ENCODE peak calls at places on chromosomes 16 and 17, in ten cellular contexts. E is left ventricle myocardium inferior; Y is astrocyte; P is pancreas; O is brain microvascular endothelial cell; X is GM12878; F is Karpas-422; W is CD4-positive, alpha-beta T cell; Z is heart left ventricle; D is mesendoderm. J is an unnamed sample.

GRCh38 chr17:77217136-77217535 is 76.4 kb downstream of the SEC14L1 start:
- DNase-seq in E (no peak), Y (no peak), P (no peak), O (no peak), X (no peak), F (no peak), W (no peak), Z (no peak), D (no peak), J (no peak)

GRCh38 chr16:4936181-4936990 is 562 bp downstream of the PPL start:
- DNase-seq in E (no peak), Y (no peak), P (peak; percentile 87), O (no peak), X (no peak), F (no peak), W (no peak), Z (no peak), D (peak; percentile 57), J (no peak)

GRCh38 chr16:59067207-59067606 is 333.1 kb upstream of the GOT2 start:
- DNase-seq in E (no peak), Y (no peak), P (no peak), O (no peak), X (no peak), F (no peak), W (no peak), Z (no peak), D (peak; percentile 54), J (peak; percentile 9)

GRCh38 chr16:20904507-20905079 is 4.0 kb downstream of the LYRM1 start:
- DNase-seq in E (no peak), Y (peak; percentile 98), P (no peak), O (peak; percentile 71), X (peak; percentile 49), F (peak; percentile 92), W (peak; percentile 16), Z (no peak), D (no peak), J (no peak)

GRCh38 chr16:7513429-7513828 is 180.8 kb downstream of the RBFOX1 start:
- DNase-seq in E (no peak), Y (no peak), P (no peak), O (no peak), X (no peak), F (peak; percentile 60), W (no peak), Z (no peak), D (peak; percentile 68), J (no peak)

GRCh38 chr17:59423137-59423703 is 91.8 kb downstream of the YPEL2 start:
- DNase-seq in E (peak; percentile 24), Y (peak; percentile 56), P (no peak), O (peak; percentile 78), X (no peak), F (no peak), W (no peak), Z (peak; percentile 56), D (peak; percentile 89), J (no peak)

GRCh38 chr16:4908854-4909401 is 28.0 kb downstream of the PPL start:
- DNase-seq in E (no peak), Y (no peak), P (no peak), O (no peak), X (no peak), F (no peak), W (no peak), Z (no peak), D (no peak), J (no peak)

GRCh38 chr16:87945351-87946042 is 5.7 kb upstream of the BANP start:
- DNase-seq in E (peak; percentile 73), Y (peak; percentile 83), P (peak; percentile 91), O (peak; percentile 57), X (no peak), F (peak; percentile 74), W (no peak), Z (peak; percentile 74), D (peak; percentile 91), J (peak; percentile 15)

GRCh38 chr17:792277-792676 is 10.1 kb downstream of the MRM3 start:
- DNase-seq in E (no peak), Y (no peak), P (no peak), O (no peak), X (no peak), F (no peak), W (no peak), Z (no peak), D (peak; percentile 59), J (no peak)

GRCh38 chr16:51544850-51545467 is 393.9 kb upstream of the SALL1 start:
- DNase-seq in E (no peak), Y (no peak), P (no peak), O (no peak), X (no peak), F (no peak), W (no peak), Z (no peak), D (peak; percentile 93), J (no peak)

GRCh38 chr16:15963307-15963910 is 14.0 kb downstream of the ABCC1 start:
- DNase-seq in E (no peak), Y (no peak), P (no peak), O (no peak), X (no peak), F (no peak), W (no peak), Z (no peak), D (peak; percentile 29), J (no peak)
- H3K27ac ChIP-seq in E (peak overlapping the region; percentile 1), Y (no peak overlapping the region), P (no peak overlapping the region), O (no peak overlapping the region), X (no peak overlapping the region), F (no peak overlapping the region), W (no peak overlapping the region), Z (no peak overlapping the region), D (no peak overlapping the region), J (no peak overlapping the region)

GRCh38 chr16:67477960-67478554 is 2.9 kb downstream of the ATP6V0D1 start:
- DNase-seq in E (no peak), Y (no peak), P (no peak), O (no peak), X (no peak), F (no peak), W (no peak), Z (no peak), D (no peak), J (no peak)

GRCh38 chr16:67474551-67474950 is 6.4 kb downstream of the ATP6V0D1 start:
- DNase-seq in E (no peak), Y (no peak), P (no peak), O (no peak), X (no peak), F (no peak), W (no peak), Z (no peak), D (no peak), J (no peak)

GRCh38 chr16:67470314-67470713 is 10.6 kb downstream of the ATP6V0D1 start:
- DNase-seq in E (peak; percentile 91), Y (no peak), P (peak; percentile 97), O (no peak), X (no peak), F (no peak), W (no peak), Z (peak; percentile 88), D (no peak), J (peak; percentile 52)

GRCh38 chr16:67471758-67472384 is 9.1 kb downstream of the ATP6V0D1 start:
- DNase-seq in E (no peak), Y (no peak), P (no peak), O (no peak), X (no peak), F (no peak), W (no peak), Z (no peak), D (no peak), J (no peak)

DNA sequence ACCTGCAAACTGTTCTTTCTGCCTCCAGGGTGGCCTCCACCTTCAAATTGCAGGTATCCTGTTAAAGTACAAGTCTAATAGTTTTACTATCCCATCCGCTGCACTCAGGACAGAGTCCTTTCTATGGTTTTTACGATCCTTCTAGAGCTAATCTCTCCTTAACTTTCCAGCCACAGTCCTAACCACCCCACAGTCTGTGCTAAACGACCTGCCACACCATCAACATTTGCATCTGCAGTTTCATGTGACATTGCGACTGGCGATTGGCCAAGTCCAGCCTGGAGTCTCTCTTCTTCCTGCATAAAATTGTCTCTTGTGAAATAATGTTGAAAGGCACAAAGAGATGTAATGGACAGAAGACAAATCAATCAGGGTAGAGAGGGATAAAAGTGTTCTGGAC is 5.9 kb downstream of the ATP6V0D1 start:
- DNase-seq in E (no peak), Y (no peak), P (no peak), O (no peak), X (no peak), F (no peak), W (no peak), Z (no peak), D (no peak), J (no peak)
- H3K27ac ChIP-seq in E (no peak overlapping the region), Y (no peak overlapping the region), P (no peak overlapping the region), O (no peak overlapping the region), X (no peak overlapping the region), F (no peak overlapping the region), W (no peak overlapping the region), Z (no peak overlapping the region), D (no peak overlapping the region), J (no peak overlapping the region)

GRCh38 chr17:29731589-29731929 is 108.8 kb upstream of the CORO6 start:
- DNase-seq in E (no peak), Y (no peak), P (no peak), O (no peak), X (no peak), F (no peak), W (no peak), Z (no peak), D (no peak), J (no peak)

GRCh38 chr17:29732209-29732608 is 109.5 kb upstream of the CORO6 start:
- DNase-seq in E (no peak), Y (no peak), P (no peak), O (no peak), X (no peak), F (no peak), W (no peak), Z (no peak), D (no peak), J (no peak)

GRCh38 chr17:29732613-29733012 is 109.9 kb upstream of the CORO6 start:
- DNase-seq in E (no peak), Y (peak; percentile 64), P (no peak), O (peak; percentile 28), X (no peak), F (no peak), W (no peak), Z (no peak), D (peak; percentile 43), J (no peak)

GRCh38 chr17:29733151-29733550 is 110.4 kb upstream of the CORO6 start:
- DNase-seq in E (no peak), Y (no peak), P (no peak), O (no peak), X (no peak), F (no peak), W (no peak), Z (no peak), D (no peak), J (no peak)

DNA sequence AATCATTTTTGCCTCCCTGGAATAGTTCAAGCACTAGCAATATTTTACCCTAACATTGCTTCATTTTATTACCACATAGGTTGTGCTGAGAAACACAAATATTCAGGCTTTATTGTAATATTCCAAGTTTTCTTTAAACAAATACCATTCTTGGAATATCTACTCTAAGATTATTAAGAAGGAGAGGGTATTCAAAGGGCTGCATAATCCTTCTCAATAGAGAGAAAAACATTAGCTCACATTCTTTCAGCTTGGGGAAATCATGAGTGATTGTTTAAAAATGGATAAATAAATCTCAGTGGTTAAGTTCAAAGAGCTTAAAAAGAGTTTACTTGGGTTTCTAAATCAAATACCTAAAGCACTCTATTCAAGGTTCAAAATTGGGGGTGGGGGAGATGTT is 111.9 kb upstream of the CORO6 start:
- DNase-seq in E (no peak), Y (peak; percentile 34), P (no peak), O (no peak), X (no peak), F (no peak), W (no peak), Z (no peak), D (no peak), J (no peak)
- H3K27ac ChIP-seq in E (peak overlapping the region; percentile 86), Y (no peak overlapping the region), P (no peak overlapping the region), O (no peak overlapping the region), X (no peak overlapping the region), F (no peak overlapping the region), W (no peak overlapping the region), Z (no peak overlapping the region), D (no peak overlapping the region), J (no peak overlapping the region)

GRCh38 chr17:8185580-8186445 is 4.2 kb downstream of the BORCS6 start:
- DNase-seq in E (peak; percentile 84), Y (no peak), P (peak; percentile 96), O (peak; percentile 60), X (no peak), F (peak; percentile 94), W (peak; percentile 77), Z (peak; percentile 91), D (peak; percentile 82), J (peak; percentile 70)
- H3K27ac ChIP-seq in E (peak overlapping the region; percentile 95), Y (peak overlapping the region; percentile 68), P (peak overlapping the region; percentile 98), O (peak overlapping the region; percentile 20), X (peak overlapping the region; percentile 93), F (peak overlapping the region; percentile 86), W (peak overlapping the region; percentile 76), Z (peak overlapping the region; percentile 96), D (no peak overlapping the region), J (peak overlapping the region; percentile 96)

J was measured in substantia nigra.